ENCODE peak calls at places on chromosomes 5 and 9, in seven cellular contexts. L, B, X, O, J, C and U are unnamed samples.

GRCh38 chr5:115432691-115433090 is 111.9 kb downstream of the FEM1C start:
- DNase-seq in L (no peak), B (no peak), X (peak), O (no peak), J (no peak), C (no peak), U (no peak)

GRCh38 chr9:26170224-26170623 is 492.0 kb upstream of the TUSC1 start:
- DNase-seq in L (no peak), B (no peak), X (peak), O (no peak), J (no peak), C (no peak), U (no peak)

GRCh38 chr5:175653763-175654162 is 4.1 kb upstream of the HRH2 start:
- DNase-seq in L (no peak), B (no peak), X (no peak), O (no peak), J (no peak), C (no peak), U (no peak)

GRCh38 chr9:26856413-26857032 is 36.1 kb downstream of the CAAP1 start:
- DNase-seq in L (peak), B (no peak), X (peak), O (peak), J (no peak), C (no peak), U (no peak)

GRCh38 chr9:134225186-134225585 is 60.8 kb upstream of the RNU6ATAC start:
- DNase-seq in L (no peak), B (no peak), X (no peak), O (peak), J (no peak), C (peak), U (no peak)

GRCh38 chr9:35914307-35914807 is 5.1 kb downstream of the SPAAR start:
- DNase-seq in L (peak), B (no peak), X (peak), O (peak), J (no peak), C (peak), U (peak)

GRCh38 chr5:118857700-118858099 is 130.6 kb downstream of the DTWD2 start:
- DNase-seq in L (peak), B (no peak), X (peak), O (no peak), J (no peak), C (no peak), U (no peak)

GRCh38 chr9:134314950-134315715 is 11.1 kb upstream of the RXRA start:
- DNase-seq in L (peak), B (no peak), X (no peak), O (no peak), J (no peak), C (peak), U (no peak)

GRCh38 chr9:122333169-122333808 is 37.5 kb upstream of the PTGS1 start:
- DNase-seq in L (no peak), B (no peak), X (no peak), O (no peak), J (no peak), C (no peak), U (no peak)

GRCh38 chr9:28121353-28121752 is 548.1 kb upstream of the C9orf72 start:
- DNase-seq in L (no peak), B (no peak), X (no peak), O (no peak), J (no peak), C (no peak), U (no peak)

GRCh38 chr9:136354592-136355085 is 8.9 kb downstream of the DNLZ start:
- DNase-seq in L (peak), B (no peak), X (peak), O (no peak), J (no peak), C (peak), U (peak)

GRCh38 chr9:96150324-96151023 is 151.5 kb downstream of the HSD17B3 start:
- DNase-seq in L (no peak), B (no peak), X (peak), O (no peak), J (no peak), C (no peak), U (no peak)

GRCh38 chr9:99873531-99873930 is 32.9 kb upstream of the STX17 start:
- DNase-seq in L (no peak), B (no peak), X (peak), O (no peak), J (no peak), C (no peak), U (no peak)
- H3K27ac ChIP-seq in L (no peak), B (no peak), X (no peak), O (no peak), J (no peak), C (no peak), U (no peak)

GRCh38 chr5:153623117-153623516 is 132.6 kb downstream of the GRIA1 start:
- DNase-seq in L (no peak), B (no peak), X (no peak), O (no peak), J (no peak), C (no peak), U (no peak)
- H3K4me3 ChIP-seq in L (no peak), B (no peak), X (no peak), O (no peak), J (no peak), C (no peak), U (no peak)

DNA sequence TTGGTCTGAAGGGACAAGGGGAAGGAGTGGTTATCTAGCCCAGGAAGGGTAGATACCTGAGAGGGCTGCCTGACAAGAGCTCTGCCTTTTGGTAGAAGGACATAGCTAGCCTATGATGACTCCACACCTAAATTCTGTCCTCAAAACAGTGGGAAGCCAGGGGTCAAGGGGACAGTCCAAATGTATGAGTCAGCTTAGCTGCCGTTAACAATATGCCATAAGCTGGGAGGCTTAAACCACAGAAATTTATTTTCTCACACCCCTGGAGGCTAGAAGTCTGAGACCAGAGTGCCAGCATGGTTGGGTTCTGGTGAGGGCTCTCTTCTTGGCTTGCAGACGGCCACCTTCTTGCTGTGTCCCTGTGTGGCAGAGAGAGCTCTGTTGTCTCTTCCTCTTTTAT is 306.4 kb downstream of the NTRK2 start:
- DNase-seq in L (no peak), B (no peak), X (peak), O (no peak), J (no peak), C (no peak), U (no peak)
- H3K27ac ChIP-seq in L (no peak), B (no peak), X (no peak), O (no peak), J (no peak), C (no peak), U (no peak)

GRCh38 chr5:17190242-17190778 is 27.1 kb upstream of the BASP1 start:
- DNase-seq in L (peak), B (no peak), X (peak), O (peak), J (no peak), C (no peak), U (peak)
- H3K4me3 ChIP-seq in L (no peak), B (no peak), X (no peak), O (no peak), J (no peak), C (no peak), U (no peak)

GRCh38 chr9:138028596-138028995 is 151.0 kb downstream of the CACNA1B start:
- DNase-seq in L (no peak), B (no peak), X (no peak), O (peak), J (no peak), C (no peak), U (no peak)

GRCh38 chr9:138037140-138037539 is 159.6 kb downstream of the CACNA1B start:
- DNase-seq in L (no peak), B (no peak), X (no peak), O (no peak), J (no peak), C (no peak), U (peak)

GRCh38 chr9:138038244-138038671 is 160.7 kb downstream of the CACNA1B start:
- DNase-seq in L (peak), B (no peak), X (no peak), O (no peak), J (no peak), C (no peak), U (no peak)

DNA sequence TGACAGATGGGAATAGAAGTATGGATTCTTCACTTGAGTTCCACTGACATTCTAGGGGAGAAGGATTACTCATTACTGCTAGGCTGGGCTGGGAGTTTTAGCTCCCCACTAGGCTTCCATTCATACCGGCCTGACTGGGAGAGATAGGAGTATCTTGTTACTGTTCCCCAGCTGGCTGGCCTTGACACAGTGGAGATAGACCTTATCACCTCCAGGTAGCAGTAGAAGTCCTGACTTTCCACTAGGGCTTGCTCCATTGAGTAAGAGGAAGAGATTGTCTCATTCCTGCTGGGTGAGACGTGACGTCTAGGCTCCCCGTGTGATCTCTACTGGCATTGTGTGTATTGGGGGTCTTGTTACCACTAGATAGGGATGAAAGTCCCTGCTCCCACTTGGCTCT is 156.4 kb downstream of the CACNA1B start:
- DNase-seq in L (no peak), B (no peak), X (no peak), O (no peak), J (no peak), C (no peak), U (no peak)
- H3K27ac ChIP-seq in L (no peak), B (no peak), X (no peak), O (no peak), J (no peak), C (no peak), U (no peak)

GRCh38 chr5:52807723-52808122 is 20.0 kb downstream of the ITGA1 start:
- DNase-seq in L (no peak), B (no peak), X (peak), O (no peak), J (no peak), C (no peak), U (no peak)
- H3K4me3 ChIP-seq in L (no peak), B (no peak), X (no peak), O (no peak), J (no peak), C (no peak), U (no peak)